ENCODE peak calls at places on chromosome 1, in seven cellular contexts. G is SW480; Y is Jurkat, Clone E6-1; M is skeletal muscle cell; Q is T-helper 2 cell; H is NCI-H69; J is right lobe of liver. W is an unnamed sample.

GRCh38 chr1:23995431-23995837 is 15.3 kb upstream of the SRSF10 start:
- DNase-seq in H (no peak), Q (peak), J (no peak), G (no peak), M (no peak), Y (no peak), W (no peak)

GRCh38 chr1:46517010-46517600 is 27.5 kb downstream of the DMBX1 start:
- DNase-seq in Q (no peak), G (peak), H (peak), Y (no peak), M (no peak), J (peak), W (no peak)

GRCh38 chr1:176954242-176954641 is 210.3 kb downstream of the ASTN1 start:
- DNase-seq in Y (no peak), H (no peak), Q (no peak), J (no peak), M (no peak), G (no peak), W (no peak)

GRCh38 chr1:166020229-166020628 is 146.6 kb downstream of the FAM78B start:
- DNase-seq in H (no peak), G (no peak), Q (no peak), M (no peak), Y (no peak), J (no peak), W (no peak)

GRCh38 chr1:3771108-3772026 is 1.2 kb upstream of the SMIM1 start:
- DNase-seq in G (no peak), J (no peak), M (no peak), H (no peak), Y (no peak), Q (no peak), W (peak)

GRCh38 chr1:32953495-32953894 is 11.1 kb downstream of the RNF19B start:
- DNase-seq in M (no peak), Y (no peak), Q (no peak), H (no peak), G (no peak), J (no peak), W (peak)

GRCh38 chr1:92804721-92805169 is 19.8 kb upstream of the EVI5 start:
- DNase-seq in H (no peak), G (no peak), Q (peak), M (peak), J (no peak), Y (peak), W (peak)

GRCh38 chr1:169741666-169742394 is 8.0 kb upstream of the SELE start:
- DNase-seq in M (peak), H (no peak), Q (no peak), G (no peak), Y (no peak), J (no peak), W (peak)

GRCh38 chr1:167439301-167439988 is 78.9 kb downstream of the CD247 start:
- DNase-seq in Q (no peak), M (no peak), H (peak), G (no peak), J (no peak), Y (no peak), W (peak)

GRCh38 chr1:22311461-22311860 is 140.2 kb upstream of the ZBTB40 start:
- DNase-seq in Q (no peak), Y (no peak), M (no peak), G (no peak), J (no peak), H (no peak), W (no peak)

GRCh38 chr1:152143147-152143845 is 15.7 kb downstream of the RPTN start:
- DNase-seq in H (no peak), Q (no peak), G (no peak), Y (no peak), J (no peak), M (no peak), W (no peak)

GRCh38 chr1:243550276-243550675 is 294.4 kb downstream of the SDCCAG8 start:
- DNase-seq in Y (no peak), G (no peak), Q (no peak), H (no peak), M (peak), J (no peak), W (peak)

GRCh38 chr1:209073879-209074278 is 509.6 kb upstream of the CAMK1G start:
- DNase-seq in Q (no peak), H (no peak), J (peak), M (no peak), Y (no peak), G (no peak), W (no peak)

GRCh38 chr1:85342177-85342576 is 65.7 kb upstream of the BCL10 start:
- DNase-seq in J (no peak), M (no peak), H (no peak), Y (no peak), Q (no peak), G (no peak), W (no peak)

GRCh38 chr1:21219674-21220073 is 43.0 kb upstream of the EIF4G3 start:
- DNase-seq in Q (no peak), Y (no peak), G (no peak), M (no peak), J (no peak), H (no peak), W (no peak)

GRCh38 chr1:192147626-192148025 is 10.6 kb upstream of the RGS18 start:
- DNase-seq in Q (no peak), H (no peak), M (no peak), G (no peak), J (no peak), Y (no peak), W (peak)

GRCh38 chr1:53367503-53368313 is 39.8 kb upstream of the LRP8 start:
- DNase-seq in J (peak), M (no peak), Q (peak), H (peak), G (no peak), Y (peak), W (no peak)

GRCh38 chr1:32266926-32267645 is 16.0 kb downstream of the LCK start:
- DNase-seq in H (no peak), G (no peak), M (no peak), J (no peak), Q (peak), Y (peak), W (peak)

GRCh38 chr1:24203404-24203803 is 16.3 kb upstream of the IFNLR1 start:
- DNase-seq in M (no peak), Y (no peak), Q (peak), H (no peak), G (peak), J (peak), W (no peak)

GRCh38 chr1:187384504-187384903 is 555.8 kb downstream of the PLA2G4A start:
- DNase-seq in Q (peak), H (no peak), J (no peak), G (no peak), M (no peak), Y (no peak), W (no peak)

GRCh38 chr1:7378346-7379130 is 392.6 kb upstream of the VAMP3 start:
- DNase-seq in Y (no peak), J (no peak), M (no peak), Q (no peak), H (peak), G (no peak), W (no peak)

GRCh38 chr1:959730-960039 is 629 bp upstream of the NOC2L start:
- DNase-seq in G (no peak), Q (no peak), M (no peak), Y (no peak), J (no peak), H (no peak), W (no peak)

GRCh38 chr1:156591432-156592157 is at the start of gene NAXE:
- DNase-seq in H (peak), J (peak), Q (peak), Y (no peak), G (peak), M (no peak), W (peak)

GRCh38 chr1:102118150-102118549 is 121.4 kb upstream of the OLFM3 start:
- DNase-seq in Y (no peak), Q (no peak), M (no peak), J (no peak), H (no peak), G (no peak), W (no peak)

GRCh38 chr1:68198752-68199151 is 33.6 kb downstream of the WLS start:
- DNase-seq in Q (no peak), G (no peak), H (no peak), Y (no peak), J (no peak), M (no peak), W (no peak)

GRCh38 chr1:157542676-157543075 is 9.6 kb downstream of the FCRL5 start:
- DNase-seq in G (no peak), J (no peak), H (no peak), Y (no peak), M (no peak), Q (no peak), W (no peak)

GRCh38 chr1:220099826-220100225 is 5.9 kb downstream of the IARS2 start:
- DNase-seq in M (no peak), G (no peak), Q (no peak), Y (no peak), H (no peak), J (no peak), W (no peak)

GRCh38 chr1:165857046-165857801 is 29.8 kb downstream of the UCK2 start:
- DNase-seq in G (no peak), J (no peak), Q (no peak), Y (peak), H (peak), M (no peak), W (no peak)

GRCh38 chr1:32989160-32989894 is 24.7 kb upstream of the RNF19B start:
- DNase-seq in Y (no peak), H (no peak), J (no peak), G (peak), M (peak), Q (peak), W (peak)

GRCh38 chr1:226993676-226994356 is 53.7 kb downstream of the COQ8A start:
- DNase-seq in M (no peak), Y (no peak), Q (no peak), H (no peak), G (no peak), J (no peak), W (no peak)

W was measured in mesenchymal stem cell.